ENCODE peak calls at places on chromosomes 4 and X, in eight cellular contexts. J, T, W, A, N, E, L and Y are unnamed samples.

GRCh38 chrX:97524340-97524739 is 640.6 kb downstream of the RPA4 start:
- DNase-seq in J (no peak), T (no peak), W (no peak), A (peak), N (no peak), E (no peak), L (no peak), Y (no peak)

GRCh38 chr4:143728171-143728570 is 27.7 kb upstream of the FREM3 start:
- DNase-seq in J (no peak), T (no peak), W (no peak), A (peak), N (no peak), E (no peak), L (no peak), Y (no peak)

GRCh38 chr4:151407466-151408379 is 1.3 kb upstream of the FHIP1A start:
- DNase-seq in J (peak), T (no peak), W (no peak), A (no peak), N (no peak), E (peak), L (no peak), Y (peak)

GRCh38 chrX:39418936-39419659 is 617.8 kb downstream of the MID1IP1 start:
- DNase-seq in J (no peak), T (no peak), W (no peak), A (peak), N (no peak), E (no peak), L (no peak), Y (no peak)

GRCh38 chrX:42106556-42106955 is 183.2 kb upstream of the CASK start:
- DNase-seq in J (no peak), T (no peak), W (no peak), A (no peak), N (no peak), E (no peak), L (no peak), Y (no peak)

GRCh38 chr4:183666088-183666487 is 7.0 kb downstream of the TRAPPC11 start:
- DNase-seq in J (no peak), T (no peak), W (no peak), A (no peak), N (no peak), E (no peak), L (no peak), Y (no peak)

GRCh38 chr4:54840992-54841768 is 183.4 kb downstream of the KIT start:
- DNase-seq in J (no peak), T (no peak), W (no peak), A (no peak), N (peak), E (peak), L (no peak), Y (peak)

GRCh38 chr4:70712150-70712549 is 9.6 kb upstream of the RUFY3 start:
- DNase-seq in J (no peak), T (no peak), W (no peak), A (no peak), N (no peak), E (no peak), L (no peak), Y (no peak)

GRCh38 chrX:31449975-31450374 is 378.1 kb upstream of the FTHL17 start:
- DNase-seq in J (no peak), T (no peak), W (no peak), A (no peak), N (no peak), E (no peak), L (no peak), Y (no peak)

GRCh38 chr4:48780867-48781219 is 764 bp upstream of the FRYL start:
- DNase-seq in J (no peak), T (no peak), W (peak), A (peak), N (no peak), E (peak), L (no peak), Y (peak)

GRCh38 chr4:76712564-76712963 is 185.4 kb downstream of the SOWAHB start:
- DNase-seq in J (no peak), T (no peak), W (no peak), A (no peak), N (no peak), E (no peak), L (no peak), Y (no peak)

GRCh38 chr4:6424425-6424824 is 48.0 kb downstream of the PPP2R2C start:
- DNase-seq in J (no peak), T (no peak), W (no peak), A (no peak), N (no peak), E (no peak), L (no peak), Y (no peak)

GRCh38 chrX:11129546-11129945 is 18.4 kb downstream of the HCCS start:
- DNase-seq in J (no peak), T (no peak), W (no peak), A (no peak), N (no peak), E (no peak), L (no peak), Y (no peak)

GRCh38 chr4:76311896-76312331 is 5.4 kb downstream of the STBD1 start:
- DNase-seq in J (no peak), T (no peak), W (no peak), A (no peak), N (no peak), E (no peak), L (no peak), Y (peak)

GRCh38 chrX:41922125-41922521 is 1.2 kb downstream of the CASK start:
- DNase-seq in J (no peak), T (no peak), W (no peak), A (peak), N (no peak), E (no peak), L (no peak), Y (no peak)

GRCh38 chr4:113060853-113061252 is 11.4 kb downstream of the ANK2 start:
- DNase-seq in J (no peak), T (no peak), W (no peak), A (no peak), N (no peak), E (no peak), L (no peak), Y (no peak)

GRCh38 chrX:118038614-118039365 is 77.8 kb downstream of the KLHL13 start:
- DNase-seq in J (no peak), T (no peak), W (no peak), A (no peak), N (no peak), E (no peak), L (no peak), Y (no peak)

GRCh38 chr4:94140998-94141397 is 66.7 kb upstream of the SMARCAD1 start:
- DNase-seq in J (no peak), T (no peak), W (no peak), A (no peak), N (no peak), E (no peak), L (no peak), Y (no peak)

GRCh38 chr4:102560743-102561341 is 59.7 kb downstream of the NFKB1 start:
- DNase-seq in J (no peak), T (no peak), W (no peak), A (no peak), N (no peak), E (no peak), L (no peak), Y (no peak)

GRCh38 chrX:84219551-84219950 is 31.6 kb upstream of the RPS6KA6 start:
- DNase-seq in J (no peak), T (no peak), W (no peak), A (no peak), N (no peak), E (no peak), L (no peak), Y (no peak)

GRCh38 chr4:20496078-20496477 is 204.2 kb upstream of the PACRGL start:
- DNase-seq in J (no peak), T (no peak), W (no peak), A (no peak), N (no peak), E (no peak), L (no peak), Y (no peak)

GRCh38 chr4:78951862-78952472 is 12.7 kb upstream of the PAQR3 start:
- DNase-seq in J (peak), T (peak), W (peak), A (peak), N (peak), E (no peak), L (no peak), Y (peak)

GRCh38 chr4:10161840-10162239 is 45.2 kb upstream of the WDR1 start:
- DNase-seq in J (no peak), T (no peak), W (no peak), A (no peak), N (no peak), E (no peak), L (no peak), Y (no peak)

GRCh38 chr4:87060957-87061356 is 126.1 kb downstream of the AFF1 start:
- DNase-seq in J (no peak), T (peak), W (no peak), A (no peak), N (no peak), E (no peak), L (peak), Y (no peak)

GRCh38 chrX:16827225-16827624 is 41.0 kb downstream of the TXLNG start:
- DNase-seq in J (no peak), T (no peak), W (no peak), A (peak), N (no peak), E (no peak), L (no peak), Y (no peak)

GRCh38 chr4:101279377-101279871 is 67.9 kb downstream of the PPP3CA start:
- DNase-seq in J (no peak), T (no peak), W (no peak), A (peak), N (no peak), E (no peak), L (no peak), Y (no peak)

GRCh38 chrX:20712811-20713210 is 446.1 kb upstream of the RPS6KA3 start:
- DNase-seq in J (no peak), T (no peak), W (no peak), A (no peak), N (no peak), E (no peak), L (no peak), Y (no peak)

GRCh38 chrX:20720954-20721626 is 454.4 kb upstream of the RPS6KA3 start:
- DNase-seq in J (no peak), T (no peak), W (no peak), A (no peak), N (no peak), E (no peak), L (no peak), Y (no peak)

GRCh38 chrX:129777218-129777768 is 2.5 kb upstream of the SASH3 start:
- DNase-seq in J (no peak), T (no peak), W (peak), A (peak), N (no peak), E (peak), L (no peak), Y (peak)

GRCh38 chr4:7877131-7877530 is 62.5 kb downstream of the AFAP1 start:
- DNase-seq in J (no peak), T (no peak), W (no peak), A (no peak), N (no peak), E (no peak), L (no peak), Y (no peak)

GRCh38 chr4:185987976-185988627 is 80.9 kb upstream of the TLR3 start:
- DNase-seq in J (no peak), T (no peak), W (no peak), A (no peak), N (no peak), E (no peak), L (no peak), Y (no peak)

GRCh38 chr4:184782731-184783472 is 42.9 kb downstream of the ACSL1 start:
- DNase-seq in J (no peak), T (no peak), W (no peak), A (no peak), N (no peak), E (no peak), L (no peak), Y (peak)

DNA sequence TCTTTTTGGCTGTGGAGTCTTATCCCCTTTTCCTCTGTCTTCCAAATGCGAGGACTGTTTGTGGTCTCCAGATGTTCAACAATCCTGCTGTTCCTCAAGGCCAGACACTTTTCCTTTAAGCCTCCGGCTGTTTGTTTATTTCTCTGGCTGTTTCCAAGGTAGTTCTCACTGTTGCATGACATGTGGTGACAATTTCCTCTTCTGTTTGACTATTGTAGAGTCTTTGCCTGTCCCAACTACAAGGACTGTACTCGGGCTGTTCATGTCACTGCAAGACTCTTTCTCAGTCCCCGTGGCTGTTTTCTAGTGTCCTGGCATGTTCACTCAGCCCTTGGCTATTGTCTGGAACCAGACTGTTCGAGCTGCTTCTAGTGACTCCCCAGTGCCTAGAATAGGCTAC is 50.6 kb downstream of the ZNF157 start:
- DNase-seq in J (no peak), T (no peak), W (no peak), A (no peak), N (no peak), E (no peak), L (no peak), Y (no peak)
- TF ChIP-seq POLR2AphosphoS5 in J (no peak), T (no peak), W (no peak), A (no peak), N (no peak), E (no peak), L (no peak), Y (no peak)

DNA sequence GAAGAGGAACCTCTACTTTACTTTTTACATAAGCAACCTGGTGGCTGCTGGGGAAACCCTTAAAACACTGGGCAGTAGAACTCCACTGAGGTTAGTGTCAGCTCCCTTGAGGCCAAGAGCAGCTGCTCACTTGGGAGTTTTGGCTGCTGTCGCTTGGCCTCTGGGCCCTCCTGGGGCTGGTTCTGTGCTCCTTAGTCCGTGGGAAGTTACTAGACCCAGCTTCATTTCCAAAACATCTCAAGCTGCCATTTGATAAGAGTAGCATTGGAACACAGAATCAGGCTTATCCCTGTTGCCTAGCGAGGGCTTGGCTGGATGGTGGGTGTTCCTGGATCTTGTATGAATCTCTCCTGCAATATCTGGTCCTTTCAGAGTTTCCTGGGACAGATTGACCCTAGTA is 26.1 kb downstream of the RNF4 start:
- DNase-seq in J (no peak), T (no peak), W (no peak), A (no peak), N (no peak), E (no peak), L (no peak), Y (no peak)
- TF ChIP-seq POLR2AphosphoS5 in J (no peak), T (no peak), W (no peak), A (no peak), N (no peak), E (no peak), L (no peak), Y (no peak)

GRCh38 chr4:172521680-172522079 is 646.9 kb upstream of the GALNT7 start:
- DNase-seq in J (no peak), T (no peak), W (no peak), A (no peak), N (no peak), E (no peak), L (no peak), Y (no peak)

GRCh38 chr4:172515266-172515879 is 653.2 kb upstream of the GALNT7 start:
- DNase-seq in J (no peak), T (no peak), W (no peak), A (no peak), N (no peak), E (no peak), L (no peak), Y (no peak)

DNA sequence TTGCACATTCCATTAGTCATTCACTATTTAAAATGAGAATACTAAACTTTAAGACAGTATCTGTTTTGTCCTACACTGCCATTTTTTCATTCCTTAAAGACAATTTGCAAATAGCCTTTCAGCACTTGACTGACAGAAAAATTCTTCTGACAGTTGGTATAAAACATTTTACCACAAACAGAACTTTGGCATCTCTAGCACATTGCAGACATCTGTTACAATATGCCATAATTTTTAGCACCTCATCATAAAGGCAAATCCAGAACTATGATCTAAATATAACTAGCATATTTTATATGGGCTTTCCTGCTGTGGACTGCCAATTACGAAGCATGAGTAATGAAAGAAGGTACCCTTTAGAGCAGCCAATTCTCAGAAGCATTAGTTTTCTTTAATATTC is 647.4 kb upstream of the GALNT7 start:
- DNase-seq in J (no peak), T (no peak), W (no peak), A (no peak), N (no peak), E (no peak), L (no peak), Y (no peak)
- TF ChIP-seq POLR2AphosphoS5 in J (no peak), T (no peak), W (no peak), A (no peak), N (no peak), E (no peak), L (no peak), Y (no peak)

GRCh38 chr4:153651961-153652784 is 31.9 kb upstream of the TLR2 start:
- DNase-seq in J (no peak), T (no peak), W (no peak), A (no peak), N (no peak), E (no peak), L (no peak), Y (no peak)
- TF ChIP-seq POLR2AphosphoS5 in J (no peak), T (no peak), W (no peak), A (no peak), N (no peak), E (no peak), L (peak), Y (no peak)

GRCh38 chr4:89307446-89308160 is at the start of gene GPRIN3:
- DNase-seq in J (no peak), T (no peak), W (no peak), A (peak), N (no peak), E (peak), L (no peak), Y (no peak)
- TF ChIP-seq POLR2AphosphoS5 in J (no peak), T (no peak), W (no peak), A (no peak), N (no peak), E (peak), L (peak), Y (no peak)

GRCh38 chr4:118005883-118006282 is 28.4 kb upstream of the NDST3 start:
- DNase-seq in J (no peak), T (no peak), W (no peak), A (no peak), N (no peak), E (no peak), L (no peak), Y (no peak)

GRCh38 chr4:118004088-118004487 is 30.2 kb upstream of the NDST3 start:
- DNase-seq in J (no peak), T (no peak), W (no peak), A (no peak), N (no peak), E (no peak), L (no peak), Y (no peak)
- TF ChIP-seq POLR2AphosphoS5 in J (no peak), T (no peak), W (no peak), A (no peak), N (no peak), E (no peak), L (no peak), Y (no peak)

GRCh38 chr4:3386486-3386885 is 55.3 kb upstream of the HGFAC start:
- DNase-seq in J (no peak), T (no peak), W (no peak), A (no peak), N (no peak), E (no peak), L (no peak), Y (no peak)

GRCh38 chr4:3385719-3386440 is 55.9 kb upstream of the HGFAC start:
- DNase-seq in J (no peak), T (no peak), W (no peak), A (no peak), N (no peak), E (no peak), L (no peak), Y (no peak)

GRCh38 chr4:3387154-3387942 is 54.4 kb upstream of the HGFAC start:
- DNase-seq in J (no peak), T (no peak), W (no peak), A (no peak), N (no peak), E (no peak), L (no peak), Y (no peak)

GRCh38 chr4:3384391-3384770 is 57.4 kb upstream of the HGFAC start:
- DNase-seq in J (no peak), T (no peak), W (no peak), A (no peak), N (no peak), E (no peak), L (no peak), Y (no peak)

GRCh38 chr4:3384771-3385701 is 56.7 kb upstream of the HGFAC start:
- DNase-seq in J (no peak), T (no peak), W (peak), A (peak), N (no peak), E (peak), L (no peak), Y (peak)
- TF ChIP-seq POLR2AphosphoS5 in J (no peak), T (no peak), W (peak), A (peak), N (no peak), E (no peak), L (peak), Y (no peak)

GRCh38 chrX:48902776-48903175 is 5.0 kb downstream of the PQBP1 start:
- DNase-seq in J (no peak), T (no peak), W (no peak), A (no peak), N (no peak), E (no peak), L (no peak), Y (no peak)
- TF ChIP-seq POLR2AphosphoS5 in J (no peak), T (no peak), W (no peak), A (no peak), N (no peak), E (no peak), L (no peak), Y (no peak)

GRCh38 chr4:140020457-140021361 is 133.3 kb downstream of the MAML3 start:
- DNase-seq in J (no peak), T (no peak), W (no peak), A (no peak), N (no peak), E (no peak), L (no peak), Y (no peak)
- TF ChIP-seq POLR2AphosphoS5 in J (no peak), T (no peak), W (no peak), A (no peak), N (no peak), E (no peak), L (no peak), Y (no peak)

GRCh38 chr4:95572304-95572991 is 23.7 kb upstream of the UNC5C start:
- DNase-seq in J (no peak), T (no peak), W (no peak), A (peak), N (no peak), E (peak), L (no peak), Y (peak)

DNA sequence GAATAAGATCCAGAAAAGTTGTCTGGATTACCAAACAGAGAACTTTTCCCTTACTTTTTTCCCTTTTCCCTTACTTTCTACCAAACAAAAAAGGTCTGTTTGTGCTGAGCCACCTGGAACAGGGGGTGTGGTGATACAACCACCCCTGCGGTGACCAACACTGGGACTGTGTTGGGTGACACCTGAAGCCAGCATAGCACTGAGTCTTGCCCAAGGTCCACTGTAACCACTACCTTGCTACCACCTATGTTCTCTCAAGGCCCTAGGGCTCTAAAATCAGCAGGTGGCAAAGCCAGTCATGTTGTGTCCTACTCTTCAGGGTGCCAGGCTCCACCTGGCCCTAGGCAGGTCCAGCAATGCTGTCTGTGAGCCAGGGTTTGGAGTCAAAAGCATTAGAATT is 22.8 kb upstream of the UNC5C start:
- DNase-seq in J (no peak), T (no peak), W (no peak), A (no peak), N (no peak), E (no peak), L (no peak), Y (no peak)
- TF ChIP-seq POLR2AphosphoS5 in J (no peak), T (no peak), W (no peak), A (no peak), N (no peak), E (no peak), L (no peak), Y (no peak)